ENCODE peak calls at places on chromosomes 13 and 19, in seven cellular contexts. Q is heart right ventricle; X is left lung; V is Peyer's patch; J is CD4-positive, alpha-beta T cell; H is HepG2; K is pancreas. R is an unnamed sample.

GRCh38 chr13:74771964-74772363 is 637.8 kb upstream of the KLF12 start:
- DNase-seq in Q (no peak), X (no peak), V (no peak), J (no peak), H (no peak), K (no peak), R (no peak)

GRCh38 chr19:27740396-27740795 is 1472.6 kb downstream of the UQCRFS1 start:
- DNase-seq in Q (no peak), X (no peak), V (no peak), J (no peak), H (no peak), K (no peak), R (no peak)

GRCh38 chr19:38736036-38736412 is 8.2 kb downstream of the CAPN12 start:
- DNase-seq in Q (peak), X (no peak), V (peak), J (peak), H (no peak), K (peak), R (no peak)

GRCh38 chr13:23953860-23954512 is 56.7 kb upstream of the C1QTNF9B start:
- DNase-seq in Q (no peak), X (no peak), V (no peak), J (no peak), H (no peak), K (no peak), R (no peak)

GRCh38 chr13:23711355-23711754 is 141.1 kb downstream of the TNFRSF19 start:
- DNase-seq in Q (no peak), X (no peak), V (no peak), J (no peak), H (no peak), K (no peak), R (no peak)

GRCh38 chr13:35283856-35284255 is 192.6 kb downstream of the MAB21L1 start:
- DNase-seq in Q (no peak), X (no peak), V (no peak), J (no peak), H (peak), K (no peak), R (peak)

GRCh38 chr13:34734932-34735331 is 207.1 kb upstream of the NBEA start:
- DNase-seq in Q (no peak), X (no peak), V (no peak), J (no peak), H (no peak), K (no peak), R (no peak)

GRCh38 chr13:38213307-38213706 is 136.3 kb upstream of the UFM1 start:
- DNase-seq in Q (no peak), X (no peak), V (no peak), J (no peak), H (no peak), K (no peak), R (peak)

GRCh38 chr19:56566904-56567273 is 379 bp upstream of the ZNF470 start:
- DNase-seq in Q (peak), X (peak), V (peak), J (peak), H (no peak), K (peak), R (no peak)

GRCh38 chr13:21894703-21895699 is 224.1 kb downstream of the FGF9 start:
- DNase-seq in Q (no peak), X (no peak), V (no peak), J (no peak), H (no peak), K (no peak), R (no peak)

GRCh38 chr19:11612816-11613511 is 15.7 kb downstream of the ZNF627 start:
- DNase-seq in Q (no peak), X (no peak), V (no peak), J (no peak), H (peak), K (no peak), R (no peak)

GRCh38 chr13:30927595-30927994 is 4.9 kb upstream of the TEX26 start:
- DNase-seq in Q (no peak), X (no peak), V (no peak), J (no peak), H (no peak), K (no peak), R (no peak)

GRCh38 chr13:78680611-78681010 is 21.7 kb upstream of the OBI1 start:
- DNase-seq in Q (no peak), X (no peak), V (no peak), J (no peak), H (no peak), K (no peak), R (no peak)

GRCh38 chr13:62171697-62172096 is 756.0 kb upstream of the PCDH20 start:
- DNase-seq in Q (no peak), X (no peak), V (no peak), J (no peak), H (no peak), K (no peak), R (no peak)

GRCh38 chr13:110716235-110716505 is 2.7 kb downstream of the ING1 start:
- DNase-seq in Q (no peak), X (no peak), V (no peak), J (no peak), H (peak), K (peak), R (no peak)

GRCh38 chr13:79825959-79826358 is 345.0 kb downstream of the NDFIP2 start:
- DNase-seq in Q (no peak), X (no peak), V (no peak), J (no peak), H (no peak), K (no peak), R (no peak)

GRCh38 chr13:109645831-109646230 is 140.6 kb downstream of the IRS2 start:
- DNase-seq in Q (no peak), X (peak), V (no peak), J (no peak), H (no peak), K (no peak), R (no peak)

GRCh38 chr13:97369269-97369893 is 64.6 kb upstream of the RAP2A start:
- DNase-seq in Q (no peak), X (no peak), V (no peak), J (no peak), H (no peak), K (no peak), R (no peak)

GRCh38 chr19:34711890-34712289 is 22.2 kb upstream of the ZNF181 start:
- DNase-seq in Q (no peak), X (no peak), V (no peak), J (no peak), H (no peak), K (no peak), R (no peak)

GRCh38 chr13:22126433-22127021 is 455.7 kb downstream of the FGF9 start:
- DNase-seq in Q (no peak), X (no peak), V (no peak), J (no peak), H (no peak), K (no peak), R (no peak)

GRCh38 chr13:52461265-52461664 is 6.0 kb downstream of the CKAP2 start:
- DNase-seq in Q (no peak), X (no peak), V (no peak), J (no peak), H (no peak), K (no peak), R (no peak)

GRCh38 chr13:65679240-65679639 is 1550.9 kb downstream of the PCDH9 start:
- DNase-seq in Q (no peak), X (no peak), V (no peak), J (no peak), H (no peak), K (no peak), R (no peak)

GRCh38 chr13:98976338-98976737 is 1.5 kb downstream of the DOCK9 start:
- DNase-seq in Q (no peak), X (no peak), V (no peak), J (no peak), H (no peak), K (no peak), R (no peak)

GRCh38 chr13:111184685-111185401 is 69.7 kb downstream of the ARHGEF7 start:
- DNase-seq in Q (peak), X (no peak), V (peak), J (peak), H (no peak), K (no peak), R (no peak)

GRCh38 chr13:110582421-110582954 is 21.0 kb upstream of the RAB20 start:
- DNase-seq in Q (no peak), X (no peak), V (no peak), J (no peak), H (no peak), K (no peak), R (no peak)

GRCh38 chr19:3576696-3577443 is 4.1 kb downstream of the HMG20B start:
- DNase-seq in Q (peak), X (peak), V (no peak), J (no peak), H (no peak), K (peak), R (no peak)

GRCh38 chr13:84297246-84297645 is 415.0 kb upstream of the SLITRK1 start:
- DNase-seq in Q (no peak), X (no peak), V (no peak), J (no peak), H (no peak), K (no peak), R (no peak)

GRCh38 chr19:7287716-7288115 is 6.5 kb downstream of the INSR start:
- DNase-seq in Q (no peak), X (no peak), V (no peak), J (no peak), H (peak), K (no peak), R (no peak)

GRCh38 chr13:77513719-77514335 is 21.7 kb upstream of the SCEL start:
- DNase-seq in Q (no peak), X (no peak), V (peak), J (no peak), H (no peak), K (no peak), R (no peak)

GRCh38 chr19:32824906-32825608 is 44.5 kb downstream of the SLC7A9 start:
- DNase-seq in Q (no peak), X (no peak), V (no peak), J (no peak), H (no peak), K (no peak), R (no peak)

GRCh38 chr13:102870677-102871415 is 25.0 kb downstream of the ERCC5 start:
- DNase-seq in Q (peak), X (peak), V (no peak), J (peak), H (peak), K (peak), R (no peak)

DNA sequence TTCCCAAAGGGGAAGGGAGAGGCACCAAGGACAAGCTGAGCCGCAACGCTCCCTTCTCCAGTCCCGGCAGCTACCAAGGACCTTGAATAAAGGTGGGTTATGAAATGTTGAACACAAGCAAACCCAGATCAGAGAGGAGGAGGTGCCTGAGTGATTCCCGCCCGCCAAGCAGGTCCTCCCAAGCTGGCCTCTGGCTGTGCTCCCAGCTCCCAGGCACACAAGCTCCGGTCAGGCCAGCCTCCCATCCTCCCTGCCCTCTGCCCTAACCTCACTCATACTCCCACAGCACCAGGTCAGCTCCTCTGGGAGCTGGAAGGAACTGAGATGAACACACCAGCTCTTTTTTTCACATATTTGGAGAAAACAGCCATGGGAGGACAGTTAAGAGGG is 3.7 kb downstream of the NAPA start:
- DNase-seq in Q (no peak), X (peak), V (no peak), J (no peak), H (no peak), K (no peak), R (no peak)
- H3K27ac ChIP-seq in Q (peak), X (peak), V (no peak), J (no peak), H (no peak), K (peak), R (peak)

DNA sequence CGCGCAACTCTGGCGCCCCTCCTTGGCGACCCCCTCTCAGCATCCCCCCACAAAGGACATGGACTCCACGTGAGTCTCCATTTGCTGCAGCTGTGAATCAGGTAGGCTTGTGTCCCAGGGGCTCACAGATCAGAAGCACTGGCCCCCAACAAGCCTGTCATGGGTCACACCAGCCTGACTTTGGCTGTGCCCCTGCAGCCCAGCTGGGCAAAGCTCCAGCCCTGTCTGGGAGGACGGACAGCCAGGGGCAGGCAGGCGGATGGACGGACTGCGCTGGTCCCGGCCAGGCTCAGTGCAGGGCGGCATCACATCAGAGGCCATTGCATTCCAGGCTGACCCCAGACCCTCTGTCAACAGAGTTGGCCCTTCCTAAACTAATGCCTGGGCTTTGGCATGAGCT is 28.4 kb upstream of the ISYNA1 start:
- DNase-seq in Q (no peak), X (peak), V (no peak), J (no peak), H (no peak), K (no peak), R (no peak)
- H3K27ac ChIP-seq in Q (peak), X (no peak), V (peak), J (no peak), H (no peak), K (no peak), R (no peak)

GRCh38 chr19:46718934-46719551 is 2.1 kb upstream of the PRKD2 start:
- DNase-seq in Q (no peak), X (peak), V (peak), J (no peak), H (no peak), K (no peak), R (no peak)
- H3K27ac ChIP-seq in Q (peak), X (peak), V (peak), J (peak), H (no peak), K (no peak), R (no peak)

GRCh38 chr13:72023895-72024294 is 156.9 kb upstream of the DACH1 start:
- DNase-seq in Q (no peak), X (no peak), V (no peak), J (no peak), H (no peak), K (no peak), R (no peak)

GRCh38 chr13:72029981-72030380 is 163.0 kb upstream of the DACH1 start:
- DNase-seq in Q (no peak), X (no peak), V (no peak), J (no peak), H (no peak), K (no peak), R (no peak)

DNA sequence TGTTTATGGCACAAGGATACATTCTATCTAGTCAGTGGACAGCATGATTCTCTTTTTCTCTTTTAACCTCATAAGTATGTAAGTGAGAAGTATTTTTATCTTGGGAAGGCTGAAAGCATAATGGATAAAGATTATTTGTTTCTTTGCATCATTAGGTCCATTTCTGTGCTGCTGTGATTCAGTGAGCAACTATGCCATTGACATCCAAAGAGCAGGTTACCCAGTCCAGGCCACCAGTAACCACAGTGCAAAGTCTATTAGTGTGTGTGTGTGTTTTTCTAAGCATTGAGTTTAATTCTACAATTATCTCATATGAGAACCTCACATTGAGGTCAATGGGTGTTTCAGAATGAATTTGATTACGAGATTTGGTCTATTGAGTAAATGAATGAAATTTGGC is 158.8 kb upstream of the DACH1 start:
- DNase-seq in Q (no peak), X (no peak), V (no peak), J (no peak), H (no peak), K (no peak), R (no peak)
- H3K27ac ChIP-seq in Q (no peak), X (no peak), V (no peak), J (no peak), H (no peak), K (no peak), R (no peak)

GRCh38 chr19:47509973-47510372 is 4.9 kb downstream of the NAPA start:
- DNase-seq in Q (no peak), X (peak), V (no peak), J (no peak), H (no peak), K (no peak), R (peak)
- H3K27ac ChIP-seq in Q (peak), X (no peak), V (no peak), J (no peak), H (no peak), K (peak), R (peak)

DNA sequence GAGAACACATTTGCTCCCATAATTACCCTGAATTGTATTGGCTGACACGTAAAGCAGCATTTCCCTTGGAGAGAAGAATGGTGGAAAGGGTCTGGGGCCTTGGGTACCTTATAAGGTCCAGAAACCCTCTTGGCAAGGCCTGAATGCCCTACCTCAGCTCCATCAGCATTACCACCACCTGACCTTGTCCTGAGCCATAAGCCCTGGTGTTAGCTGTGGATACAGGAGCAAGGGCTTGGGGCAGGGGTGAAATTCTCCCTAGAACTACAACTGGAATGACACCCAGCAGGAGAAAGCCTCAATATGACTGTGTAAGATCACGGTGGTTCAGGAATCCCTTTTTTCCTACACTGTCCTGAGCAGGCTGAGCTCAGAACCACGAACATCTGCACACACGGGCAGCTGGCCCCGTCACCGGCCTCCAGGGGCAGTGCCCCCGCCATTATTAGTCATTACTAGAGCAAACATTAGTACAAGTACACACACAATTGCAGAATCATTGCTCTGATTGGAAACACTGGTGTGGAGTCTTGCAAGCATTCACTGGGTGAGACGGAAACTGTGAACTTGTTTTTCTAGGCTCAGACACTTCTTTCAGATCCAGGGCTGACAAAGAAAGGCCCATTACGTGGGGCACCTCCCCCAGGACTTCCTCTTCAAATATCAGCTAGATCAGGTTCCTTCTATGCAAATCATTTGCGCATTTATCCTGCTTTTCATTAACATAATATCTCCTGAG is 26.7 kb upstream of the MTIF3 start:
- DNase-seq in Q (no peak), X (no peak), V (peak), J (peak), H (peak), K (peak), R (peak)
- H3K27ac ChIP-seq in Q (no peak), X (no peak), V (no peak), J (no peak), H (no peak), K (no peak), R (peak)

R was measured in epithelial cell of prostate.